ENCODE peak calls at places on chromosomes 13 and 19, in eight cellular contexts. One of them, this sample, is unnamed.

GRCh38 chr19:54724142-54724541 is at the start of gene KIR3DL3:
- DNase-seq in T-helper 1 cell: no peak
- DNase-seq in non-pigmented ciliary epithelial cell: no peak
- DNase-seq in GDM1: no peak
- DNase-seq in fibroblast of the conjunctiva: no peak
- DNase-seq in EL: no peak
- DNase-seq in COR-L47: no peak
- DNase-seq in suprapubic skin: no peak
- DNase-seq in this sample: no peak

GRCh38 chr13:59413121-59413520 is 750.6 kb downstream of the DIAPH3 start:
- DNase-seq in T-helper 1 cell: no peak
- DNase-seq in non-pigmented ciliary epithelial cell: no peak
- DNase-seq in GDM1: peak
- DNase-seq in fibroblast of the conjunctiva: no peak
- DNase-seq in EL: peak
- DNase-seq in COR-L47: no peak
- DNase-seq in suprapubic skin: no peak
- DNase-seq in this sample: peak

GRCh38 chr13:25977216-25977615 is 74.6 kb downstream of the SHISA2 start:
- DNase-seq in T-helper 1 cell: no peak
- DNase-seq in non-pigmented ciliary epithelial cell: no peak
- DNase-seq in GDM1: no peak
- DNase-seq in fibroblast of the conjunctiva: no peak
- DNase-seq in EL: no peak
- DNase-seq in COR-L47: peak
- DNase-seq in suprapubic skin: no peak
- DNase-seq in this sample: no peak

GRCh38 chr19:4758659-4759058 is 32.9 kb upstream of the FEM1A start:
- DNase-seq in T-helper 1 cell: no peak
- DNase-seq in non-pigmented ciliary epithelial cell: no peak
- DNase-seq in GDM1: no peak
- DNase-seq in fibroblast of the conjunctiva: no peak
- DNase-seq in EL: no peak
- DNase-seq in COR-L47: no peak
- DNase-seq in suprapubic skin: no peak
- DNase-seq in this sample: no peak

GRCh38 chr19:55091955-55092354 is 16.3 kb downstream of the EPS8L1 start:
- DNase-seq in T-helper 1 cell: no peak
- DNase-seq in non-pigmented ciliary epithelial cell: no peak
- DNase-seq in GDM1: no peak
- DNase-seq in fibroblast of the conjunctiva: no peak
- DNase-seq in EL: no peak
- DNase-seq in COR-L47: no peak
- DNase-seq in suprapubic skin: peak
- DNase-seq in this sample: no peak

GRCh38 chr19:31356587-31357314 is 7.5 kb upstream of the TSHZ3 start:
- DNase-seq in T-helper 1 cell: no peak
- DNase-seq in non-pigmented ciliary epithelial cell: no peak
- DNase-seq in GDM1: no peak
- DNase-seq in fibroblast of the conjunctiva: no peak
- DNase-seq in EL: no peak
- DNase-seq in COR-L47: no peak
- DNase-seq in suprapubic skin: no peak
- DNase-seq in this sample: peak

GRCh38 chr19:49896863-49897621 is at the start of gene IL4I1:
- DNase-seq in T-helper 1 cell: peak
- DNase-seq in non-pigmented ciliary epithelial cell: no peak
- DNase-seq in GDM1: peak
- DNase-seq in fibroblast of the conjunctiva: no peak
- DNase-seq in EL: peak
- DNase-seq in COR-L47: no peak
- DNase-seq in suprapubic skin: no peak
- DNase-seq in this sample: peak

GRCh38 chr13:50152655-50153309 is 137.5 kb downstream of the KCNRG start:
- DNase-seq in T-helper 1 cell: no peak
- DNase-seq in non-pigmented ciliary epithelial cell: no peak
- DNase-seq in GDM1: no peak
- DNase-seq in fibroblast of the conjunctiva: no peak
- DNase-seq in EL: no peak
- DNase-seq in COR-L47: no peak
- DNase-seq in suprapubic skin: no peak
- DNase-seq in this sample: no peak

GRCh38 chr13:87498681-87499080 is 172.5 kb upstream of the SLITRK5 start:
- DNase-seq in T-helper 1 cell: no peak
- DNase-seq in non-pigmented ciliary epithelial cell: peak
- DNase-seq in GDM1: no peak
- DNase-seq in fibroblast of the conjunctiva: no peak
- DNase-seq in EL: no peak
- DNase-seq in COR-L47: no peak
- DNase-seq in suprapubic skin: no peak
- DNase-seq in this sample: peak

GRCh38 chr19:57118848-57119247 is 937 bp upstream of the USP29 start:
- DNase-seq in T-helper 1 cell: no peak
- DNase-seq in non-pigmented ciliary epithelial cell: no peak
- DNase-seq in GDM1: no peak
- DNase-seq in fibroblast of the conjunctiva: no peak
- DNase-seq in EL: no peak
- DNase-seq in COR-L47: no peak
- DNase-seq in suprapubic skin: no peak
- DNase-seq in this sample: no peak

GRCh38 chr13:60012503-60012902 is 151.2 kb downstream of the DIAPH3 start:
- DNase-seq in T-helper 1 cell: no peak
- DNase-seq in non-pigmented ciliary epithelial cell: no peak
- DNase-seq in GDM1: no peak
- DNase-seq in fibroblast of the conjunctiva: no peak
- DNase-seq in EL: no peak
- DNase-seq in COR-L47: no peak
- DNase-seq in suprapubic skin: no peak
- DNase-seq in this sample: no peak

GRCh38 chr19:1631557-1632100 is 20.8 kb downstream of the TCF3 start:
- DNase-seq in T-helper 1 cell: no peak
- DNase-seq in non-pigmented ciliary epithelial cell: no peak
- DNase-seq in GDM1: no peak
- DNase-seq in fibroblast of the conjunctiva: no peak
- DNase-seq in EL: no peak
- DNase-seq in COR-L47: no peak
- DNase-seq in suprapubic skin: no peak
- DNase-seq in this sample: no peak

GRCh38 chr13:66128201-66128600 is 1101.9 kb downstream of the PCDH9 start:
- DNase-seq in T-helper 1 cell: no peak
- DNase-seq in non-pigmented ciliary epithelial cell: no peak
- DNase-seq in GDM1: no peak
- DNase-seq in fibroblast of the conjunctiva: no peak
- DNase-seq in EL: no peak
- DNase-seq in COR-L47: no peak
- DNase-seq in suprapubic skin: no peak
- DNase-seq in this sample: no peak

GRCh38 chr19:42270346-42271044 is 1.4 kb downstream of the CIC start:
- DNase-seq in T-helper 1 cell: peak
- DNase-seq in non-pigmented ciliary epithelial cell: no peak
- DNase-seq in GDM1: peak
- DNase-seq in fibroblast of the conjunctiva: no peak
- DNase-seq in EL: peak
- DNase-seq in COR-L47: peak
- DNase-seq in suprapubic skin: peak
- DNase-seq in this sample: peak

GRCh38 chr13:103883152-103883551 is 816.9 kb upstream of the SLC10A2 start:
- DNase-seq in T-helper 1 cell: no peak
- DNase-seq in non-pigmented ciliary epithelial cell: peak
- DNase-seq in GDM1: no peak
- DNase-seq in fibroblast of the conjunctiva: peak
- DNase-seq in EL: peak
- DNase-seq in COR-L47: peak
- DNase-seq in suprapubic skin: peak
- DNase-seq in this sample: peak

This sample was measured in KBM-7.